ENCODE peak calls at places on chromosomes 3 and 15, in seven cellular contexts. One of them, this sample, is unnamed.

GRCh38 chr15:40891810-40892448 is 2.3 kb upstream of the VPS18 start:
- DNase-seq in IMR-90: peak; percentile 49
- DNase-seq in ovary: no peak
- DNase-seq in esophagus squamous epithelium: no peak
- DNase-seq in uterus: no peak
- DNase-seq in body of pancreas: peak; percentile 68
- DNase-seq in upper lobe of left lung: peak; percentile 55
- DNase-seq in this sample: peak; percentile 60

GRCh38 chr3:159829056-159829995 is 159.3 kb upstream of the IL12A start:
- DNase-seq in body of pancreas: peak; percentile 79
- DNase-seq in uterus: no peak
- DNase-seq in upper lobe of left lung: peak; percentile 75
- DNase-seq in esophagus squamous epithelium: no peak
- DNase-seq in ovary: no peak
- DNase-seq in IMR-90: peak; percentile 64
- DNase-seq in this sample: peak; percentile 76

GRCh38 chr15:76347507-76348055 is 11.0 kb downstream of the ISL2 start:
- DNase-seq in upper lobe of left lung: no peak
- DNase-seq in ovary: no peak
- DNase-seq in uterus: no peak
- DNase-seq in esophagus squamous epithelium: no peak
- DNase-seq in body of pancreas: no peak
- DNase-seq in IMR-90: no peak
- DNase-seq in this sample: no peak

GRCh38 chr3:148146947-148147346 is 550.8 kb upstream of the AGTR1 start:
- DNase-seq in esophagus squamous epithelium: no peak
- DNase-seq in uterus: no peak
- DNase-seq in body of pancreas: no peak
- DNase-seq in IMR-90: peak; percentile 53
- DNase-seq in upper lobe of left lung: no peak
- DNase-seq in ovary: no peak
- DNase-seq in this sample: no peak

GRCh38 chr3:160061525-160061924 is 72.9 kb downstream of the IL12A start:
- DNase-seq in uterus: no peak
- DNase-seq in esophagus squamous epithelium: no peak
- DNase-seq in upper lobe of left lung: no peak
- DNase-seq in ovary: no peak
- DNase-seq in body of pancreas: no peak
- DNase-seq in IMR-90: no peak
- DNase-seq in this sample: no peak

GRCh38 chr3:45608885-45609284 is 14.3 kb downstream of the LIMD1 start:
- DNase-seq in body of pancreas: peak; percentile 72
- DNase-seq in IMR-90: peak; percentile 83
- DNase-seq in upper lobe of left lung: no peak
- DNase-seq in esophagus squamous epithelium: no peak
- DNase-seq in uterus: no peak
- DNase-seq in ovary: no peak
- DNase-seq in this sample: no peak

GRCh38 chr3:51679777-51680176 is 8.7 kb downstream of the TEX264 start:
- DNase-seq in esophagus squamous epithelium: no peak
- DNase-seq in uterus: no peak
- DNase-seq in ovary: no peak
- DNase-seq in IMR-90: no peak
- DNase-seq in upper lobe of left lung: no peak
- DNase-seq in body of pancreas: no peak
- DNase-seq in this sample: no peak

GRCh38 chr15:73965730-73966103 is 26.4 kb downstream of the STOML1 start:
- DNase-seq in uterus: no peak
- DNase-seq in IMR-90: peak; percentile 70
- DNase-seq in body of pancreas: no peak
- DNase-seq in upper lobe of left lung: peak; percentile 6
- DNase-seq in ovary: no peak
- DNase-seq in esophagus squamous epithelium: no peak
- DNase-seq in this sample: no peak

GRCh38 chr15:22947101-22948000 is 32.8 kb downstream of the CYFIP1 start:
- DNase-seq in uterus: no peak
- DNase-seq in IMR-90: no peak
- DNase-seq in upper lobe of left lung: no peak
- DNase-seq in body of pancreas: no peak
- DNase-seq in esophagus squamous epithelium: no peak
- DNase-seq in ovary: no peak
- DNase-seq in this sample: no peak

GRCh38 chr15:57160823-57161560 is 215.3 kb upstream of the CGNL1 start:
- DNase-seq in ovary: no peak
- DNase-seq in esophagus squamous epithelium: no peak
- DNase-seq in uterus: no peak
- DNase-seq in IMR-90: peak; percentile 88
- DNase-seq in body of pancreas: no peak
- DNase-seq in upper lobe of left lung: no peak
- DNase-seq in this sample: no peak

GRCh38 chr15:97301166-97301565 is 659.3 kb upstream of the ARRDC4 start:
- DNase-seq in IMR-90: no peak
- DNase-seq in ovary: no peak
- DNase-seq in body of pancreas: no peak
- DNase-seq in upper lobe of left lung: no peak
- DNase-seq in esophagus squamous epithelium: no peak
- DNase-seq in uterus: no peak
- DNase-seq in this sample: no peak

GRCh38 chr3:157098823-157099185 is 61.1 kb downstream of the CCNL1 start:
- DNase-seq in IMR-90: peak; percentile 71
- DNase-seq in upper lobe of left lung: no peak
- DNase-seq in uterus: no peak
- DNase-seq in body of pancreas: no peak
- DNase-seq in ovary: no peak
- DNase-seq in esophagus squamous epithelium: no peak
- DNase-seq in this sample: no peak

GRCh38 chr3:135393159-135393558 is 572.4 kb upstream of the PPP2R3A start:
- DNase-seq in body of pancreas: no peak
- DNase-seq in esophagus squamous epithelium: no peak
- DNase-seq in IMR-90: no peak
- DNase-seq in ovary: no peak
- DNase-seq in upper lobe of left lung: no peak
- DNase-seq in uterus: no peak
- DNase-seq in this sample: no peak

GRCh38 chr3:185766645-185767323 is 58.1 kb downstream of the IGF2BP2 start:
- DNase-seq in ovary: no peak
- DNase-seq in body of pancreas: no peak
- DNase-seq in upper lobe of left lung: no peak
- DNase-seq in uterus: no peak
- DNase-seq in esophagus squamous epithelium: no peak
- DNase-seq in IMR-90: peak; percentile 30
- DNase-seq in this sample: peak; percentile 25

GRCh38 chr15:74793135-74794028 is 11.5 kb downstream of the CSK start:
- DNase-seq in ovary: no peak
- DNase-seq in upper lobe of left lung: peak; percentile 35
- DNase-seq in uterus: no peak
- DNase-seq in IMR-90: no peak
- DNase-seq in esophagus squamous epithelium: no peak
- DNase-seq in body of pancreas: no peak
- DNase-seq in this sample: no peak

GRCh38 chr3:176078916-176079315 is 1118.4 kb downstream of the TBL1XR1 start:
- DNase-seq in ovary: no peak
- DNase-seq in IMR-90: peak; percentile 3
- DNase-seq in upper lobe of left lung: no peak
- DNase-seq in uterus: no peak
- DNase-seq in body of pancreas: no peak
- DNase-seq in esophagus squamous epithelium: no peak
- DNase-seq in this sample: no peak

GRCh38 chr3:5376761-5377160 is 189.3 kb downstream of the EDEM1 start:
- DNase-seq in ovary: no peak
- DNase-seq in upper lobe of left lung: no peak
- DNase-seq in IMR-90: no peak
- DNase-seq in uterus: no peak
- DNase-seq in body of pancreas: peak; percentile 37
- DNase-seq in esophagus squamous epithelium: no peak
- DNase-seq in this sample: no peak

GRCh38 chr15:89349212-89349558 is 14.6 kb upstream of the POLG start:
- DNase-seq in IMR-90: no peak
- DNase-seq in uterus: no peak
- DNase-seq in body of pancreas: no peak
- DNase-seq in esophagus squamous epithelium: no peak
- DNase-seq in ovary: no peak
- DNase-seq in upper lobe of left lung: no peak
- DNase-seq in this sample: no peak

GRCh38 chr15:68197170-68197492 is 8.0 kb downstream of the CALML4 start:
- DNase-seq in IMR-90: no peak
- DNase-seq in upper lobe of left lung: no peak
- DNase-seq in esophagus squamous epithelium: no peak
- DNase-seq in uterus: no peak
- DNase-seq in body of pancreas: no peak
- DNase-seq in ovary: no peak
- DNase-seq in this sample: no peak

GRCh38 chr3:78274475-78275065 is 1234.7 kb downstream of the ROBO2 start:
- DNase-seq in ovary: no peak
- DNase-seq in IMR-90: no peak
- DNase-seq in body of pancreas: no peak
- DNase-seq in uterus: no peak
- DNase-seq in esophagus squamous epithelium: no peak
- DNase-seq in upper lobe of left lung: no peak
- DNase-seq in this sample: no peak

GRCh38 chr3:173706630-173707029 is 309.1 kb downstream of the NLGN1 start:
- DNase-seq in upper lobe of left lung: no peak
- DNase-seq in esophagus squamous epithelium: no peak
- DNase-seq in body of pancreas: no peak
- DNase-seq in ovary: no peak
- DNase-seq in IMR-90: no peak
- DNase-seq in uterus: no peak
- DNase-seq in this sample: no peak

GRCh38 chr3:140943781-140944547 is 2.3 kb downstream of the SLC25A36 start:
- DNase-seq in upper lobe of left lung: no peak
- DNase-seq in body of pancreas: no peak
- DNase-seq in esophagus squamous epithelium: no peak
- DNase-seq in ovary: no peak
- DNase-seq in uterus: no peak
- DNase-seq in IMR-90: no peak
- DNase-seq in this sample: no peak
- TF ChIP-seq POLR2A in upper lobe of left lung: no peak
- TF ChIP-seq POLR2A in body of pancreas: no peak
- TF ChIP-seq POLR2A in esophagus squamous epithelium: no peak
- TF ChIP-seq POLR2A in ovary: no peak
- TF ChIP-seq POLR2A in uterus: no peak
- TF ChIP-seq POLR2A in IMR-90: no peak
- TF ChIP-seq POLR2A in this sample: no peak

DNA sequence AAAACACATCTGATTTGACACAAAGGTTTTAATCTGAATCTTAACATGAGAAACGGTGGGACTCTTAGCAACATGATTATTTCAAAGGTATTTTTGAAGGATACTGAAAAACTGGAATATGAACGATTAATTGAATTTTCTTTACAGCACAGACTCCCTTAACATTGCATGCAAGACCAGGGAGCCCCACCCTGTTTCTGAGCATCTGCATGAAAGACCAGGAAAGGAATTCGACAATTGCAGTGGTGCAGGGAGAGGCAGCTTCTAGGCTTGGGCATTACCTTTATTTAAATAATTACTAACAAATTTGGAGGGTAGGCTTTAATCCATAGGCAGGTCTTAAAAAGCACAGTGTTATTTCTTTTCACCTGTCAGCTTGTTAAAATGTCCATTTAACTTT is 240.6 kb upstream of the TOPAZ1 start:
- DNase-seq in IMR-90: no peak
- DNase-seq in upper lobe of left lung: no peak
- DNase-seq in esophagus squamous epithelium: no peak
- DNase-seq in uterus: no peak
- DNase-seq in ovary: no peak
- DNase-seq in body of pancreas: no peak
- DNase-seq in this sample: no peak
- H3K27me3 ChIP-seq in IMR-90: peaks cover 52% of the 10 kb centered on the region
- H3K27me3 ChIP-seq in upper lobe of left lung: peaks cover 40% of the 10 kb centered on the region
- H3K27me3 ChIP-seq in esophagus squamous epithelium: peaks cover 93% of the 10 kb centered on the region
- H3K27me3 ChIP-seq in uterus: peaks cover 2% of the 10 kb centered on the region
- H3K27me3 ChIP-seq in ovary: no peaks in the 10 kb centered on the region
- H3K27me3 ChIP-seq in body of pancreas: peaks cover 27% of the 10 kb centered on the region
- H3K27me3 ChIP-seq in this sample: peaks cover 73% of the 10 kb centered on the region

GRCh38 chr3:9330166-9330703 is 32.6 kb upstream of the THUMPD3 start:
- DNase-seq in upper lobe of left lung: no peak
- DNase-seq in body of pancreas: peak; percentile 15
- DNase-seq in esophagus squamous epithelium: no peak
- DNase-seq in IMR-90: no peak
- DNase-seq in ovary: peak; percentile 32
- DNase-seq in uterus: peak; percentile 47
- DNase-seq in this sample: no peak
- TF ChIP-seq CTCF in upper lobe of left lung: no peak
- TF ChIP-seq CTCF in body of pancreas: no peak
- TF ChIP-seq CTCF in esophagus squamous epithelium: no peak
- TF ChIP-seq CTCF in IMR-90: no peak
- TF ChIP-seq CTCF in ovary: no peak
- TF ChIP-seq CTCF in uterus: no peak
- TF ChIP-seq CTCF in this sample: no peak

DNA sequence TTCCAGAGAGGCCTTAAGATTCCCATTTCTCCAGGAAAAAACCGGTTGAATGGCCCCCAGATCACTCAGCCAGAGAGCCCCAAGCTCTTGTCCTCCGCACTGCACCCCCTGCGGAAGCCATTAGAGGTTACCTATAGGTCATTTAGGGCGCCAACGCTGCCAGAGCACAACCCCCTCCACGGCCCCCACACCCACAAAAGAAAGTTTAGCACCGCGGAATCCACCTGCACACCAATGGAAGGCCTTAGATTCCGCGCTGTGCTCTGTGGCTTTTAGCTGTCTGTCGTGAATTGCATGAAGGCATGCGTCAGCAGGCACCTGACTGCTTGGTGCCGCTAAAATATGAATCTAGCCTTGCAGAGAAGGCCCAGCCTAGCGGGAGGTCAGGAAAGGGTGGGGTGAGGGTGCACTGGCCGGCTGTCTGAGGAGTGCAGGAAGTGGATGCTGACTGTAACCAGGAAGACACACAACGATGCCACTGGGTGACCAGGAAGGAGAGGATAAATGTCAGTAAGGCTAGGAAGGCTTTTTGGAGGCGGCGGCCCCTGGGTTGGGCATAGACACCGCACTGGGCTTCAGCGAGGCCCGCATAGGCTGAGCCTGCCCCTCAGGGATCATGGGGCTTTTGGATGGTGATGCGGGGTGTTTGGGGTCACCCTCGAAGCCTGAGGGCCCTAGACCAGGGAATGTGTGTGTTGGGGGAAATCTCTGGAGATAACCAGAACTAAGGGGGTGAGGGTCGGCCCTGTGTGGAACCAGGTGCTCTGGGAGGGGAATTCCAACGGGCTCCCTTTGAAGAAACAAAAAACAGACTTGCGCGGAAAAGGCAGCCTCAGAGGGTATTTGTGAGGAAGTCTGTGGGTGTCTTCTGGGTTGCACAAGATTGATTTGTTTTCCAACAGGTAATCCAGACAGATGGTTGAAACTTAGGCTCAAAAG is 964 bp upstream of the NUP210 start:
- DNase-seq in ovary: no peak
- DNase-seq in esophagus squamous epithelium: peak; percentile 24
- DNase-seq in IMR-90: no peak
- DNase-seq in body of pancreas: no peak
- DNase-seq in uterus: no peak
- DNase-seq in upper lobe of left lung: peak; percentile 77
- DNase-seq in this sample: no peak
- TF ChIP-seq POLR2A in ovary: no peak
- TF ChIP-seq POLR2A in esophagus squamous epithelium: peak; percentile 10
- TF ChIP-seq POLR2A in IMR-90: no peak
- TF ChIP-seq POLR2A in body of pancreas: no peak
- TF ChIP-seq POLR2A in uterus: no peak
- TF ChIP-seq POLR2A in upper lobe of left lung: peak; percentile 32
- TF ChIP-seq POLR2A in this sample: no peak

GRCh38 chr3:184575701-184576100 is 14.1 kb downstream of the EPHB3 start:
- DNase-seq in esophagus squamous epithelium: no peak
- DNase-seq in IMR-90: no peak
- DNase-seq in ovary: no peak
- DNase-seq in upper lobe of left lung: no peak
- DNase-seq in uterus: no peak
- DNase-seq in body of pancreas: no peak
- DNase-seq in this sample: no peak
- H3K27me3 ChIP-seq in esophagus squamous epithelium: no peaks in the 10 kb centered on the region
- H3K27me3 ChIP-seq in IMR-90: no peaks in the 10 kb centered on the region
- H3K27me3 ChIP-seq in ovary: no peaks in the 10 kb centered on the region
- H3K27me3 ChIP-seq in upper lobe of left lung: no peaks in the 10 kb centered on the region
- H3K27me3 ChIP-seq in uterus: no peaks in the 10 kb centered on the region
- H3K27me3 ChIP-seq in body of pancreas: no peaks in the 10 kb centered on the region
- H3K27me3 ChIP-seq in this sample: no peaks in the 10 kb centered on the region

This sample was measured in adrenal gland.